ENCODE peak calls at places on chromosomes 2 and 18, in five cellular contexts. X is astrocyte of the spinal cord, M is uterus, O is fibroblast of pulmonary artery, L is choroid plexus epithelial cell. Y is an unnamed sample.

GRCh38 chr2:230319211-230319862 is 7.7 kb upstream of the SP140L start:
- DNase-seq in X (no peak), M (no peak), O (no peak), L (no peak), Y (no peak)

GRCh38 chr2:45771251-45771650 is 119.8 kb downstream of the PRKCE start:
- DNase-seq in X (no peak), M (peak; percentile 75), O (no peak), L (peak; percentile 20), Y (peak; percentile 25)

GRCh38 chr2:234880551-234881211 is 71.1 kb upstream of the SH3BP4 start:
- DNase-seq in X (peak; percentile 93), M (no peak), O (peak; percentile 65), L (peak; percentile 94), Y (peak; percentile 99)

GRCh38 chr2:223918671-223919134 is 26.4 kb downstream of the WDFY1 start:
- DNase-seq in X (no peak), M (no peak), O (no peak), L (no peak), Y (no peak)

GRCh38 chr2:197281421-197281820 is 29.2 kb downstream of the ANKRD44 start:
- DNase-seq in X (no peak), M (no peak), O (no peak), L (no peak), Y (no peak)

GRCh38 chr2:216735086-216735485 is 39.7 kb upstream of the IGFBP5 start:
- DNase-seq in X (no peak), M (peak; percentile 45), O (peak; percentile 43), L (peak; percentile 69), Y (no peak)

GRCh38 chr2:232588680-232589585 is 38.4 kb downstream of the EIF4E2 start:
- DNase-seq in X (peak; percentile 84), M (peak; percentile 72), O (peak; percentile 83), L (peak; percentile 60), Y (peak; percentile 88)

GRCh38 chr2:96549967-96550786 is 13.6 kb downstream of the ARID5A start:
- DNase-seq in X (no peak), M (no peak), O (no peak), L (peak; percentile 18), Y (no peak)

GRCh38 chr18:74476154-74476553 is 19.0 kb upstream of the DIPK1C start:
- DNase-seq in X (no peak), M (peak; percentile 52), O (peak; percentile 36), L (peak; percentile 39), Y (peak; percentile 13)

DNA sequence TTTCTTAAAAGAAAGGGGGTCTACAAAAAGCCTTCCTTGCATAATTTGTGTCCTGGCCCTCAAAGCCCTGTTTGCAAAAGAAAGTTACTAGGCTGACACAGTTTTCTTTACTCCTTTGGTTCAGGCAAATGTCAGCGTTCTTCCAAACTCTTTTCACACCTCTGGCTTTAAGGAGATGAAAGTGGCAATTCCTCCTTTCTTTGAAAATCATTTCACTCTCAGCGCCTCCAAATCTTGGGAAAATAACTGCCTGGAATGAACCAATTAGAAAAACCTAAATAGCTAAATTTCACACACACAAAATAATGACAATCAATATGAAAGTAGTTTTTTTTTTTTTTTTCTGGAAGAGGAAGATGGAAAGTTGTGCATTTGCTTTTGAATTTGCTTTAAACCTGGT is 1.6 kb downstream of the MEIS1 start:
- DNase-seq in X (peak; percentile 32), M (no peak), O (no peak), L (no peak), Y (no peak)
- H3K4me3 ChIP-seq in X (peak overlapping the region; percentile 62), M (peak overlapping the region; percentile 80), O (peak overlapping the region; percentile 92), L (peak overlapping the region; percentile 73), Y (peak overlapping the region; percentile 100)

DNA sequence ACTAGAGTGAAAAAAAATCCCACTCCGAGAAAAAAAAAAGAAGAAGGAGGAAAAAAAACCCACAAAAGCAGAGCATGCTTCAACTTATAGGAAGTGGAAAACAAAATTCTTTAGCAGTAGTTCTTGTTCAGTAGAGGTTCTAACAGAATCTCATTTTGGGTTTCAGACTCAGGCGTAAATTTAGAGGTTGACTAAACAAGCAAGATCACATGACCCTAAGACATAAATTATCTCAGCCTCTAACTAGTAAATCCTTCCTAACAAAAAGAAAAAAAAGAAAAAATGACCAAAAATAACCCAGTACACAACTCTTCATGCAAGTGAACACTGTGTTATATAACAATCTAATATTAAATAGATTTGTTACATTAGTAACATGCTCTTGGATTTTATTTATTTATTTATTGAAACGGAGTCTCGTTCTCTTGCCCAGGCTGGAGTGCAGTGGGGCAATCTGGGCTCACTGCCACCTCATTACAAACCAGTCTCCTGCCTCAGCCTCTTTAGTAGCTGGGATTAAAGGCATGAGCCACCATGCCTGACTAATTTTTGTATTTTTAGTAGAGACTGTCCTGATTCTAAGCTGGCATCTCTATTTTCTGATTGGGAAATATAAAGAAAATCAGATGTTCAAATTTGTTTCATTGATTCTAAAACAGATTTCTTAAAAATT is 35.4 kb downstream of the PPP4R3B start:
- DNase-seq in X (peak; percentile 21), M (peak; percentile 39), O (no peak), L (no peak), Y (peak; percentile 37)
- H3K4me3 ChIP-seq in X (no peak overlapping the region), M (no peak overlapping the region), O (no peak overlapping the region), L (no peak overlapping the region), Y (no peak overlapping the region)

GRCh38 chr2:98483257-98483861 is 38.7 kb downstream of the INPP4A start:
- DNase-seq in X (no peak), M (no peak), O (no peak), L (no peak), Y (no peak)
- H3K4me3 ChIP-seq in X (no peak overlapping the region), M (no peak overlapping the region), O (no peak overlapping the region), L (no peak overlapping the region), Y (no peak overlapping the region)

GRCh38 chr2:219569041-219569440 is 2.3 kb downstream of the OBSL1 start:
- DNase-seq in X (no peak), M (no peak), O (no peak), L (no peak), Y (no peak)
- H3K4me3 ChIP-seq in X (no peak overlapping the region), M (no peak overlapping the region), O (no peak overlapping the region), L (no peak overlapping the region), Y (no peak overlapping the region)

GRCh38 chr2:46471-47345 is at the start of gene FAM110C:
- DNase-seq in X (peak; percentile 5), M (peak; percentile 79), O (peak; percentile 19), L (peak; percentile 18), Y (peak; percentile 22)
- H3K4me3 ChIP-seq in X (no peak within 1 kb of the TSS), M (peak within 1 kb of the TSS; percentile 79), O (no peak within 1 kb of the TSS), L (no peak within 1 kb of the TSS), Y (peak within 1 kb of the TSS; percentile 24)

GRCh38 chr2:237486819-237487448 is at the start of gene MLPH:
- DNase-seq in X (peak; percentile 76), M (peak; percentile 63), O (no peak), L (peak; percentile 64), Y (peak; percentile 49)

GRCh38 chr2:237485844-237486243 is 1.2 kb upstream of the MLPH start:
- DNase-seq in X (no peak), M (no peak), O (no peak), L (no peak), Y (no peak)

GRCh38 chr2:237486334-237486818 is 675 bp upstream of the MLPH start:
- DNase-seq in X (peak; percentile 51), M (no peak), O (no peak), L (no peak), Y (peak; percentile 24)

GRCh38 chr2:237483018-237483731 is 3.9 kb upstream of the MLPH start:
- DNase-seq in X (peak; percentile 89), M (no peak), O (peak; percentile 72), L (peak; percentile 78), Y (peak; percentile 80)

GRCh38 chr2:237485304-237485703 is 1.7 kb upstream of the MLPH start:
- DNase-seq in X (peak; percentile 61), M (no peak), O (no peak), L (no peak), Y (peak; percentile 65)
- H3K4me3 ChIP-seq in X (peak overlapping the region; percentile 0), M (no peak overlapping the region), O (no peak overlapping the region), L (peak overlapping the region; percentile 13), Y (no peak overlapping the region)

GRCh38 chr18:45370190-45371010 is 244.9 kb upstream of the SLC14A2 start:
- DNase-seq in X (no peak), M (no peak), O (peak; percentile 43), L (peak; percentile 1), Y (peak; percentile 18)

GRCh38 chr18:45378933-45379332 is 236.3 kb upstream of the SLC14A2 start:
- DNase-seq in X (no peak), M (no peak), O (no peak), L (no peak), Y (no peak)

GRCh38 chr18:45378308-45378707 is 237.0 kb upstream of the SLC14A2 start:
- DNase-seq in X (no peak), M (no peak), O (no peak), L (no peak), Y (no peak)

GRCh38 chr18:45373286-45373880 is 241.9 kb upstream of the SLC14A2 start:
- DNase-seq in X (no peak), M (no peak), O (no peak), L (no peak), Y (no peak)

DNA sequence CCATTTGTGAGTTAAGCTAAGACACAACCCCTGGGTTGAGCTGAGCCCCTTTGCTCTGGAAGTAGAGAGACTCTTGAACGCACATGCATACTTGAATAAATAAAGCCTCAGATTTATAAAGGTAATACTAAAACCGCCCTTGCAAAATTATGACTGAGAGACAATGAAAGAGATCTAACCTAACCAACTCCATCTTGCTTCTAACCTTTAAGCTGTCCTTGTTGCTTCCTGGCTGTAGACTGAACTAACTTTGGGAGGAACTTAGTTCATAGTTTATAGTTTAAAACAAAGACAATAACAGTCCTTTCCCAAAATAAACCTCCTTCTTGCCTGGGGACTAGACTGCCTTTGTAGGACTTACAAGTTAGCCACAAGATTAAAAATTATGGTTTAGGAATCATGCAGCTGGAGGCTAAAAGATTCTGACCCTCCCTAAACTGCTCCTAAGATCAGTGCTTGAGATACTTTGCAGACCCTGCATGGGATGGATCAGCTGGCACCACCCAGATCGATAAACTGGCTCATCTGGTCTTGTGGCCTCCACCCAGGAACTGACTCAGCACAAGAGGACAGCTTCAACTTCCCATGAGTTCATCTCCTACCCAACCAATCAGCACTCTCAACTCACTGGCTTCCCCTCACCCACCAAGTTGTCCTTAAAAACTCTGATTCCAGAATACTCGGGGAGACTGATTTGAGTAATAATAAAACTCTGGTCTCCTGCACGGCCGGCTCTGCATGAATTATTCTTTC is 240.2 kb upstream of the SLC14A2 start:
- DNase-seq in X (no peak), M (no peak), O (no peak), L (no peak), Y (no peak)
- H3K4me3 ChIP-seq in X (no peak overlapping the region), M (no peak overlapping the region), O (no peak overlapping the region), L (no peak overlapping the region), Y (no peak overlapping the region)

GRCh38 chr2:102003696-102004095 is 11.9 kb downstream of the IL1R2 start:
- DNase-seq in X (no peak), M (no peak), O (no peak), L (no peak), Y (no peak)
- H3K4me3 ChIP-seq in X (no peak overlapping the region), M (no peak overlapping the region), O (no peak overlapping the region), L (no peak overlapping the region), Y (no peak overlapping the region)